ENCODE peak calls at places on chromosomes 1 and 21, in eight cellular contexts. D is CD8-positive, alpha-beta T cell; C is mammary epithelial cell; E is PC-9; G is astrocyte of the cerebellum; P is A549; W is skeletal muscle cell; H is ovary. N is an unnamed sample.

GRCh38 chr1:244451539-244451950 is at the start of gene ADSS2:
- DNase-seq in G (no peak), D (no peak), C (no peak), E (no peak), W (no peak), P (no peak), H (no peak), N (no peak)

GRCh38 chr1:112762541-112763141 is 47.5 kb upstream of the PPM1J start:
- DNase-seq in C (peak), E (peak), D (no peak), G (no peak), H (no peak), P (no peak), W (peak), N (no peak)

GRCh38 chr1:232853994-232854532 is 48.8 kb downstream of the MAP10 start:
- DNase-seq in D (no peak), C (no peak), W (peak), P (no peak), E (no peak), G (peak), H (no peak), N (no peak)

GRCh38 chr1:118074101-118074500 is 110.9 kb downstream of the SPAG17 start:
- DNase-seq in P (no peak), H (no peak), D (no peak), E (no peak), G (peak), W (no peak), C (no peak), N (no peak)

GRCh38 chr21:42460391-42461184 is 35.4 kb downstream of the RSPH1 start:
- DNase-seq in C (no peak), G (no peak), D (peak), E (peak), W (no peak), H (no peak), P (no peak), N (peak)

GRCh38 chr1:17094664-17095063 is 24.6 kb downstream of the PADI2 start:
- DNase-seq in G (no peak), H (no peak), D (no peak), W (no peak), P (no peak), C (no peak), E (no peak), N (no peak)

GRCh38 chr1:47785561-47786271 is 211.5 kb downstream of the TRABD2B start:
- DNase-seq in W (no peak), H (no peak), D (no peak), E (no peak), P (peak), G (no peak), C (peak), N (no peak)

GRCh38 chr1:214317734-214318133 is 36.8 kb downstream of the SMYD2 start:
- DNase-seq in H (no peak), D (no peak), W (no peak), G (peak), C (no peak), E (no peak), P (no peak), N (no peak)

GRCh38 chr1:10451286-10451685 is 1.5 kb downstream of the CORT start:
- DNase-seq in W (no peak), P (no peak), H (no peak), D (no peak), G (no peak), E (no peak), C (no peak), N (no peak)

GRCh38 chr21:36647279-36648093 is 51.4 kb upstream of the SIM2 start:
- DNase-seq in P (peak), C (no peak), G (no peak), E (peak), W (peak), H (no peak), D (no peak), N (no peak)

GRCh38 chr1:96641292-96641691 is 80.3 kb upstream of the PTBP2 start:
- DNase-seq in W (peak), G (no peak), P (no peak), C (peak), E (no peak), D (no peak), H (no peak), N (no peak)

GRCh38 chr1:150405660-150406059 is 41.7 kb downstream of the RPRD2 start:
- DNase-seq in D (no peak), E (no peak), C (no peak), H (no peak), G (no peak), P (no peak), W (no peak), N (no peak)
- H3K4me3 ChIP-seq in D (no peak), E (no peak), C (no peak), H (no peak), G (no peak), P (no peak), W (no peak), N (no peak)

GRCh38 chr1:90821793-90822359 is 104.8 kb upstream of the BARHL2 start:
- DNase-seq in W (no peak), D (no peak), P (no peak), G (no peak), H (no peak), E (no peak), C (no peak), N (peak)

GRCh38 chr1:90826834-90827233 is 109.7 kb upstream of the BARHL2 start:
- DNase-seq in W (no peak), D (no peak), H (no peak), P (no peak), C (no peak), G (no peak), E (no peak), N (no peak)

GRCh38 chr1:90826024-90826423 is 108.9 kb upstream of the BARHL2 start:
- DNase-seq in H (no peak), C (no peak), P (no peak), G (no peak), E (no peak), D (no peak), W (no peak), N (no peak)

GRCh38 chr1:90823686-90824085 is 106.6 kb upstream of the BARHL2 start:
- DNase-seq in W (no peak), C (peak), E (no peak), H (no peak), D (no peak), P (no peak), G (no peak), N (no peak)

GRCh38 chr1:90824551-90824950 is 107.4 kb upstream of the BARHL2 start:
- DNase-seq in W (no peak), C (no peak), P (no peak), G (no peak), E (no peak), H (no peak), D (no peak), N (no peak)
- H3K4me3 ChIP-seq in W (no peak), C (no peak), P (no peak), G (no peak), E (no peak), H (no peak), D (no peak), N (no peak)

DNA sequence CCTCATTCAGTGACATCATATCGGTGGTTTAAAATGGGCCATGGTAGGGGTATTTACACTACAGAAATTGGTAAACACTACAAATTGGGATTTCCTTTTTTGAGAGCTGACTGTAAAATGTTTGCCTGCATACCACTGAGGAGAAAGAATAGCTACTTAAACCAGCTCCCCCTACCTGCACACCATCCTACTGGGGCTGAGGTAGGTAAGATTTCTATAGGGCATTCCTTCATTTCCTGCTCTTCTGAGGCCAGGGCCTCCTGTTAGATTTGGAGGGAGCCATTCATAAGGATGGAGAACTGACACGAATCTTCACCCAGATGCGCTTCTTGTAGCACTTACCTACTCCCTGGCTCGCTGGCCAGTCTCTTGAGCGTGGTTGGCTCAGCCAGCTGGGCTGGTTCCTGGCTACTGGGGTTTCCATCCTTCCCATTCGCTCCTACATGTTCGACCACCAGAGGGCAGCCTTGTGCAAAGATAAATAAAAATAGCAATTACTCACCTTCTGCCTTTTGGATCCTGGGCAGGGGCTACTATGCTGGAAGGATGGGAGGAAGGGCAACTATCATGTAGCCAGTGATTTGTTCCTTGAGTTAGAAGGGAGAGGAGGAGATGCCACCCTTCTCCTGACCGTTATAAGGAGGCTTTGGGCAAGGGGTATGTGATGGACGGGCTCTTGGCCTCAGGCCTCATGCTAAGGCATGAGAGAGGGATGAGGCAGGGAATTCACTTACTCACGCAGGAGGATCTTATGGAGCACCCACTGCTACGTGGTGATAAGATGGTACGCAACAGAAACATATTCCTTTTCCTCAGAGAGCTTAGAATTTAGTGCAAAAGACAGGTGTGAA is 10.7 kb downstream of the OPTC start:
- DNase-seq in E (peak), P (peak), C (peak), W (peak), G (peak), D (peak), H (peak), N (peak)
- H3K4me3 ChIP-seq in E (no peak), P (no peak), C (no peak), W (no peak), G (no peak), D (no peak), H (no peak), N (no peak)

DNA sequence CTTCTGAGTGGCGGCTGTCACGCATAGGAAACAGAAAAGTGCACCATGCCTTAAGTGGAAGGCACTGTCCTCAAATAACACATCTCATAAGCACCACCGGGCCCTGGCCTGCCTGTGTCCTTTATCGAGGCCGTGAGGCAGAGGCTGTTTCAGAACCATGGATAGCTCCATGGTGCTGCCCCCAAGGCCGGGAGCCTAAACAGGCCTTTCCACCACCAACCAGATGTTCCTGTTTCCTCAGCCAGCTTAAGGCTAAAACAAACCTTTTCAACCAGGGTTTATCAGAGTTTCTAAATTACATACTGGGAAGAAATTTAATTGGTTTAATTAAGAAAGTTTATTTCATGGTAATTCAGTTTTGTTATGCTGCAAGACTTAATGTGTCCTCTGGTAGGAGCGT is 114.4 kb downstream of the DMRTA2 start:
- DNase-seq in P (peak), E (no peak), W (no peak), D (no peak), G (peak), C (peak), H (no peak), N (peak)
- H3K4me3 ChIP-seq in P (no peak), E (no peak), W (no peak), D (no peak), G (no peak), C (no peak), H (no peak), N (no peak)

GRCh38 chr21:16536661-16537359 is 807.0 kb downstream of the USP25 start:
- DNase-seq in G (peak), D (no peak), H (no peak), W (no peak), C (peak), E (no peak), P (no peak), N (no peak)
- H3K4me3 ChIP-seq in G (peak), D (no peak), H (peak), W (peak), C (peak), E (peak), P (peak), N (no peak)

GRCh38 chr21:34075760-34076159 is 2.4 kb downstream of the MRPS6 start:
- DNase-seq in E (no peak), C (no peak), D (no peak), H (no peak), G (no peak), P (no peak), W (no peak), N (peak)
- H3K4me3 ChIP-seq in E (peak), C (peak), D (no peak), H (no peak), G (peak), P (no peak), W (peak), N (peak)

DNA sequence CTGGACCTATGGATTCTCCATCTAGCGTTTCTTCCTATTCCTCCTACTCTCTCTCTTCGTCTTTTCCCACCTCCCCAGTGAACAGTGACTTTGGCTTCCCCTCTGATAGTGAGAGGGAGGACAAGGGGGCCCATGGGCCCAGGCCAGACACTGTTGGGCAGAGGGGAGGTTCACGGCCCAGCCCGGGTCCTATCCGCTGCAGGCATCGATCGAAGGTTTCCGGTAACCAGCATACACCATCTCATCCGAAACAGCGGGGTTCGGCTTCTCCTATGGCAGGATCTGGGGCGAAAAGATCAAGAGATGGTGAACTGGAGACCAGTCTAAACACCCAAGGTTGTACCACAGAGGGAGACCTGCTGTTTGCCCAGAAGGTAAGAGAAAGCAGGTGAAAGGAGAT is 906 bp downstream of the CIART start:
- DNase-seq in C (no peak), E (no peak), G (no peak), D (no peak), P (no peak), W (no peak), H (peak), N (no peak)
- H3K4me3 ChIP-seq in C (peak), E (no peak), G (peak), D (no peak), P (no peak), W (peak), H (peak), N (no peak)

DNA sequence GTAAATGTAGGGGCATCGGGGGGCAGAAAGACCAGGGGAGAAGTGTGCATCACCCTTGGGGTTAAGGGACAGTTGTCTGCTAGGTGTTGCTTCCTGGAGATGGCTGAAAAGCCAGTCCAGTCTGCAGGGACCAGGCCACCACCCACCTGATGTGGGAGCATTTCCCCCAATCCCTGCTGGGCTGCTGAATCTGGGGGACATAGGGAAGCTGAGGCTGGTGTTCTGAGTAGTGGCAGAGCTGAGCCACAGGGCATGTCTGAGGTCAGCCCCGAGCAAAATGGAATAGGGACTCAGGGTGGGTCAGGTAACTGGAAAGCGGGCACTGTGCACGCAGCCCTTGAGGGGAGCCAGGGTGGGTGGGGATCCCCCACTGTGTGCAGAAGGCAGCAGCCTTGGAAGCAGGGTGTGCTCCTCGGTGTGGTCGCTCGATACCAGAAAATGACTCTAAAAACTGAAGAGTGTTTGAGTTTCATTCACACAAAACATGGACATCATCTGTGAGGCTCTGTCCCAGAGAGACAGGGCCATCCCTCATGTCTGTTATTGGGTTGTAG is 2.4 kb upstream of the CCNL2 start:
- DNase-seq in E (no peak), G (no peak), D (no peak), H (no peak), P (no peak), W (no peak), C (no peak), N (no peak)
- H3K4me3 ChIP-seq in E (no peak), G (no peak), D (no peak), H (no peak), P (no peak), W (no peak), C (no peak), N (no peak)

GRCh38 chr1:92483442-92484170 is 3.1 kb downstream of the GFI1 start:
- DNase-seq in G (no peak), W (no peak), C (peak), H (no peak), D (peak), P (no peak), E (peak), N (peak)

GRCh38 chr1:92485374-92486250 is 1.1 kb downstream of the GFI1 start:
- DNase-seq in P (peak), D (peak), W (no peak), G (no peak), E (peak), C (peak), H (no peak), N (peak)

GRCh38 chr1:92484171-92484471 is 2.6 kb downstream of the GFI1 start:
- DNase-seq in H (no peak), G (no peak), D (no peak), W (no peak), C (no peak), P (no peak), E (no peak), N (no peak)

GRCh38 chr1:92486251-92487077 is at the start of gene GFI1:
- DNase-seq in E (no peak), W (no peak), H (no peak), G (no peak), P (no peak), D (peak), C (peak), N (peak)

GRCh38 chr1:92484472-92485373 is 2.0 kb downstream of the GFI1 start:
- DNase-seq in H (no peak), P (peak), G (no peak), W (no peak), C (peak), E (peak), D (peak), N (peak)
- H3K4me3 ChIP-seq in H (peak), P (peak), G (peak), W (peak), C (peak), E (peak), D (peak), N (peak)

N was measured in Jurkat, Clone E6-1.